ENCODE peak calls at places on chromosomes 16 and 17, in eight cellular contexts. Z is A549, B is HCT116, G is transverse colon, D is breast epithelium, V is uterus, C is thyroid gland, X is stomach. N is an unnamed sample.

GRCh38 chr17:62670202-62670821 is 42.8 kb downstream of the MRC2 start:
- DNase-seq in Z (no peak), V (no peak), B (no peak), X (no peak), D (peak), C (no peak), G (no peak), N (no peak)

GRCh38 chr16:58970775-58971174 is 236.7 kb upstream of the GOT2 start:
- DNase-seq in X (no peak), D (no peak), Z (no peak), C (no peak), V (no peak), G (no peak), B (no peak), N (no peak)

GRCh38 chr16:12255919-12256665 is 279.6 kb downstream of the SNX29 start:
- DNase-seq in D (no peak), G (no peak), C (no peak), Z (no peak), V (no peak), B (no peak), X (no peak), N (no peak)

GRCh38 chr16:57752203-57752580 is 16.6 kb downstream of the KATNB1 start:
- DNase-seq in G (no peak), D (no peak), Z (no peak), X (no peak), V (no peak), B (no peak), C (no peak), N (no peak)

GRCh38 chr17:53032861-53033271 is 789.9 kb upstream of the KIF2B start:
- DNase-seq in V (no peak), X (no peak), D (no peak), G (peak), Z (no peak), B (peak), C (peak), N (no peak)

GRCh38 chr16:49484454-49484853 is 110.8 kb downstream of the C16orf78 start:
- DNase-seq in C (peak), G (peak), D (peak), X (peak), B (no peak), V (peak), Z (peak), N (peak)

GRCh38 chr17:72121164-72122001 is 563 bp downstream of the SOX9 start:
- DNase-seq in C (peak), V (no peak), X (peak), Z (peak), G (peak), D (no peak), B (no peak), N (peak)

GRCh38 chr17:12911241-12911640 is 106.6 kb downstream of the ELAC2 start:
- DNase-seq in Z (no peak), C (no peak), D (no peak), B (no peak), X (no peak), G (no peak), V (no peak), N (no peak)

GRCh38 chr16:71425746-71426068 is 16.1 kb downstream of the TLE7 start:
- DNase-seq in Z (no peak), C (no peak), B (no peak), V (no peak), X (no peak), D (no peak), G (no peak), N (peak)

GRCh38 chr17:79022507-79022991 is 1.4 kb upstream of the C1QTNF1 start:
- DNase-seq in C (no peak), D (no peak), V (peak), Z (no peak), X (peak), B (no peak), G (no peak), N (peak)

GRCh38 chr17:3722716-3723115 is 987 bp upstream of the HASPIN start:
- DNase-seq in D (no peak), C (no peak), V (no peak), B (no peak), Z (no peak), G (no peak), X (no peak), N (no peak)

GRCh38 chr17:38447502-38448095 is 19.3 kb downstream of the ARHGAP23 start:
- DNase-seq in B (no peak), C (no peak), Z (no peak), G (no peak), D (no peak), V (no peak), X (no peak), N (no peak)

GRCh38 chr17:73155410-73156165 is 9.2 kb upstream of the SSTR2 start:
- DNase-seq in D (no peak), Z (no peak), B (no peak), G (no peak), V (no peak), C (peak), X (no peak), N (no peak)

GRCh38 chr17:41695954-41696720 is 7.5 kb downstream of the EIF1 start:
- DNase-seq in Z (peak), G (peak), C (peak), B (peak), X (peak), V (peak), D (no peak), N (no peak)

GRCh38 chr17:40559016-40559853 is 6.0 kb downstream of the CCR7 start:
- DNase-seq in Z (no peak), X (peak), V (peak), C (no peak), G (no peak), D (peak), B (no peak), N (no peak)

GRCh38 chr16:74761665-74762064 is 13.0 kb downstream of the FA2H start:
- DNase-seq in D (no peak), X (no peak), B (no peak), V (no peak), C (no peak), Z (no peak), G (no peak), N (no peak)

GRCh38 chr17:29710891-29711418 is 88.2 kb upstream of the CORO6 start:
- DNase-seq in V (no peak), D (no peak), G (no peak), X (no peak), Z (no peak), B (no peak), C (no peak), N (no peak)

GRCh38 chr16:82587289-82587688 is 39.5 kb upstream of the CDH13 start:
- DNase-seq in G (no peak), Z (no peak), B (no peak), D (no peak), V (no peak), C (no peak), X (no peak), N (no peak)

GRCh38 chr17:78046923-78047322 is 81.6 kb downstream of the TMC6 start:
- DNase-seq in D (no peak), G (no peak), Z (no peak), V (no peak), B (no peak), X (no peak), C (no peak), N (no peak)

GRCh38 chr17:60315650-60316049 is 76.3 kb downstream of the USP32 start:
- DNase-seq in D (no peak), Z (no peak), C (no peak), X (no peak), B (no peak), G (no peak), V (no peak), N (no peak)

GRCh38 chr17:30170415-30170987 is 53.9 kb downstream of the NSRP1 start:
- DNase-seq in V (no peak), G (no peak), Z (no peak), C (no peak), B (no peak), X (no peak), D (no peak), N (no peak)

GRCh38 chr16:12971216-12971615 is 69.8 kb downstream of the SHISA9 start:
- DNase-seq in Z (peak), G (no peak), C (peak), B (no peak), V (no peak), D (no peak), X (peak), N (no peak)

GRCh38 chr16:84909686-84910085 is 89.9 kb downstream of the CRISPLD2 start:
- DNase-seq in V (no peak), C (no peak), Z (no peak), X (no peak), G (no peak), B (no peak), D (no peak), N (no peak)

GRCh38 chr17:15999974-16000827 is 577 bp downstream of the TTC19 start:
- DNase-seq in G (no peak), X (no peak), C (no peak), Z (no peak), B (no peak), V (peak), D (no peak), N (no peak)

GRCh38 chr16:80463303-80463702 is 77.5 kb upstream of the DYNLRB2 start:
- DNase-seq in B (no peak), C (no peak), D (no peak), X (no peak), Z (no peak), G (no peak), V (no peak), N (no peak)

GRCh38 chr16:86252596-86252995 is 257.7 kb upstream of the FOXF1 start:
- DNase-seq in X (no peak), D (no peak), B (peak), V (no peak), Z (no peak), C (no peak), G (peak), N (peak)

GRCh38 chr17:41416478-41416877 is 7.9 kb downstream of the KRT37 start:
- DNase-seq in G (no peak), B (no peak), X (no peak), D (no peak), C (no peak), V (no peak), Z (no peak), N (no peak)

GRCh38 chr16:10619271-10619849 is 39.0 kb upstream of the EMP2 start:
- DNase-seq in Z (no peak), X (peak), G (peak), B (no peak), C (peak), D (peak), V (no peak), N (peak)

GRCh38 chr17:77707546-77707945 is 251.0 kb upstream of the TNRC6C start:
- DNase-seq in G (no peak), V (no peak), D (peak), C (no peak), B (no peak), X (no peak), Z (no peak), N (peak)

GRCh38 chr16:78792952-78793351 is 693.5 kb downstream of the WWOX start:
- DNase-seq in D (no peak), B (no peak), C (no peak), X (no peak), G (no peak), V (no peak), Z (no peak), N (no peak)

GRCh38 chr17:77497578-77497934 is 356.8 kb downstream of the SEC14L1 start:
- DNase-seq in B (no peak), X (no peak), C (no peak), V (peak), D (no peak), G (peak), Z (no peak), N (no peak)

GRCh38 chr17:28940142-28940541 is 11.2 kb downstream of the PHF12 start:
- DNase-seq in B (no peak), X (no peak), G (no peak), Z (no peak), V (no peak), D (no peak), C (no peak), N (no peak)

GRCh38 chr17:57142925-57143324 is 57.9 kb downstream of the AKAP1 start:
- DNase-seq in V (no peak), G (no peak), Z (no peak), B (no peak), D (no peak), X (no peak), C (no peak), N (no peak)

DNA sequence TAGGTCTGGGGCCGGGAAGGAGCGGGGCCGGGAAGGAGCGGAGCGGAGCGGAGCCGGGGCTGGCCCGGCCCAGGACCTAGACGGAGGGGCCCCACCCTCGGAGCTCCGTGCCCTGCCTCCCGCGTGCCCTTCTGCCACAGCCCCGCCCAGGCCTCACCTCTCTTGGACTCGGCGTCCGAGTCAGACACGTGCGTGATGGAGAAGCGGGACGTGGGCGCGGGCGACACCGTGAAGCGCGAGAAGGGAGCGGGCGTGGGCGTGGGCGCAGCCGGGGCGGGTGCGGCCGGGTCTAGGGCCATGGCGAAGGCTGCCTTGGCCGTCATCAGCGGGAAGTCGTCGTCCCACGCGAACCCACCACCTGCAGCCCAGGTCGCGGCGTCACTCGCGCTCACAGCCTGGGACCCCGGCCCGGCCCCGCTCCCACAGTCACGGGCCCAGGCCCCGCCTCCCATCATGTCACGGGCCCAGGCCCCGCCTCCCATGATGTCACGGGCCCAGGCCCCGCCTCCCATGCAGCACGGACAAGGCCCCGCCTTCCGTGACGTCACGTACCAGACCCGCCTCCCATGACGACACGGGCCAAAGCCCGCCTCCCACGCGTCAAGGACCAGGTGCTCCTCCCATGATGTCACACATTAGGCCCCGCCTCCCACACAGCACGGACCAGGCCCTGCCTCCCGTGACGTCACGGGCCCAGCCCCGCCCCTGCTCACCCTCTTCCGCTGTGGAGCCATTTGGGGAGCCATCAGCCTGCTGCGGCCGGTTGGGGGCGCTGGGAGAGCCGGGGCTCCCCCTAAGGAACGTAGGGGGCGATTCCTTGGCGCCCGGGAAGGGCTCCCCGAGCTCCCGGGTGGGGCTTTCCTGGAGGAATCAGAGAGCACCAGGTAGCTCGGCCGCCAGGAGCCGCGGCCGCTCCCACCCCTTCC is 45.8 kb upstream of the PVALEF start:
- DNase-seq in G (peak), D (peak), B (peak), X (peak), V (peak), C (peak), Z (peak), N (peak)
- TF ChIP-seq CTCF in G (no peak), D (no peak), B (no peak), X (no peak), V (no peak), C (no peak), Z (peak), N (no peak)

GRCh38 chr17:8747731-8748130 is 3.1 kb upstream of the CCDC42 start:
- DNase-seq in X (no peak), D (no peak), G (no peak), Z (no peak), V (no peak), C (no peak), B (no peak), N (no peak)

GRCh38 chr17:8742828-8743227 is 1.8 kb downstream of the CCDC42 start:
- DNase-seq in Z (no peak), G (no peak), X (no peak), B (no peak), D (no peak), C (no peak), V (no peak), N (no peak)

GRCh38 chr17:8744086-8744781 is 402 bp downstream of the CCDC42 start:
- DNase-seq in C (no peak), Z (no peak), B (no peak), X (no peak), D (no peak), V (no peak), G (no peak), N (no peak)

GRCh38 chr17:8745586-8746500 is 1.2 kb upstream of the CCDC42 start:
- DNase-seq in X (peak), D (peak), Z (peak), B (peak), C (peak), G (peak), V (peak), N (peak)

GRCh38 chr17:8746501-8747236 is 2.0 kb upstream of the CCDC42 start:
- DNase-seq in X (no peak), C (no peak), D (no peak), V (no peak), G (no peak), Z (peak), B (peak), N (no peak)
- TF ChIP-seq POLR2A in X (no peak), C (no peak), D (no peak), V (no peak), G (no peak), Z (no peak), B (no peak), N (no peak)

GRCh38 chr17:7285679-7286078 is 4.2 kb downstream of the SLC2A4 start:
- DNase-seq in G (no peak), B (no peak), V (no peak), X (no peak), D (no peak), Z (no peak), C (no peak), N (no peak)

GRCh38 chr17:7282752-7283321 is 1.3 kb downstream of the SLC2A4 start:
- DNase-seq in X (no peak), Z (no peak), V (no peak), B (no peak), D (no peak), G (no peak), C (no peak), N (no peak)

GRCh38 chr17:7284911-7285310 is 3.4 kb downstream of the SLC2A4 start:
- DNase-seq in D (no peak), G (no peak), C (no peak), V (no peak), Z (no peak), B (no peak), X (no peak), N (no peak)

GRCh38 chr17:7281953-7282751 is 634 bp downstream of the SLC2A4 start:
- DNase-seq in V (peak), Z (no peak), G (no peak), C (peak), D (no peak), B (no peak), X (no peak), N (peak)

GRCh38 chr17:7283471-7284216 is 2.1 kb downstream of the SLC2A4 start:
- DNase-seq in D (no peak), X (no peak), G (no peak), V (no peak), B (no peak), C (no peak), Z (no peak), N (no peak)
- H3K4me3 ChIP-seq in D (no peak), X (peak), G (no peak), V (no peak), B (no peak), C (no peak), Z (no peak), N (no peak)

GRCh38 chr16:67842509-67843342 is 606 bp downstream of the THAP11 start:
- DNase-seq in B (no peak), Z (no peak), G (peak), D (peak), V (no peak), X (peak), C (peak), N (no peak)

GRCh38 chr16:67846063-67846319 is 742 bp upstream of the NUTF2 start:
- DNase-seq in X (no peak), B (no peak), G (no peak), D (no peak), Z (no peak), C (no peak), V (no peak), N (no peak)

GRCh38 chr16:67843343-67843765 is 1.2 kb downstream of the THAP11 start:
- DNase-seq in V (no peak), G (no peak), D (no peak), X (no peak), C (no peak), Z (no peak), B (no peak), N (no peak)

GRCh38 chr16:67845291-67846062 is 1.3 kb upstream of the NUTF2 start:
- DNase-seq in Z (no peak), X (no peak), C (no peak), V (no peak), D (no peak), B (no peak), G (no peak), N (no peak)

GRCh38 chr16:67844441-67844840 is 2.3 kb upstream of the NUTF2 start:
- DNase-seq in G (no peak), V (no peak), B (no peak), X (no peak), Z (no peak), D (no peak), C (no peak), N (no peak)
- TF ChIP-seq CTCF in G (no peak), V (no peak), B (no peak), X (no peak), Z (no peak), D (no peak), C (no peak), N (no peak)

DNA sequence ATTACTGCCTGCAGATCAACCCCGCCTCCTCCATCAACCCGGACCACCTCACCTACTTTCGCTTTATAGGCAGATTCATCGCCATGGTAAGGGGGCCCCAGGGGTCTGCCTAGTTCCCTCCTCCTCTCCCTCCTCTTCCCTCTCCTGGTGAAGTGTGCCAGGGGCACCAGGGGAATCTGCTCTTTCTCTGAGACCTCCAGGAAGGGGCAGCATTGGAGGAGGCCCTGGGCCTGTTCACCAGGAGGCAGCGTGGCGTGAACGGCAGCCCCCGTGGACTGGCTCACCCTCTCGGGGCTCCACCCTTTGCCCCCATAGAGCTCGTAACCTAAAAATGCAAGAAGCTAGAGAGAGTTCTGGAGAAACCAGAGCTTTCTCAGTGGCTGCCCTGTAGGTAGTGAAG is 17.1 kb upstream of the CLEC18A start:
- DNase-seq in C (no peak), V (no peak), D (no peak), B (no peak), Z (no peak), X (no peak), G (no peak), N (no peak)
- TF ChIP-seq POLR2A in C (no peak), V (no peak), D (no peak), B (no peak), Z (no peak), X (no peak), G (no peak), N (no peak)

GRCh38 chr16:89219365-89219764 is 1.9 kb downstream of the ZNF778 start:
- DNase-seq in V (no peak), X (no peak), C (no peak), G (no peak), D (no peak), B (no peak), Z (no peak), N (no peak)

GRCh38 chr16:89217388-89218191 is at the start of gene ZNF778:
- DNase-seq in X (peak), D (peak), C (peak), Z (peak), B (peak), G (peak), V (peak), N (peak)

GRCh38 chr16:89221604-89222003 is 4.1 kb downstream of the ZNF778 start:
- DNase-seq in X (no peak), D (no peak), B (no peak), Z (no peak), C (no peak), V (no peak), G (no peak), N (no peak)

GRCh38 chr16:89216315-89217137 is 977 bp upstream of the ZNF778 start:
- DNase-seq in G (peak), Z (peak), D (peak), C (peak), V (peak), B (peak), X (peak), N (peak)

GRCh38 chr16:89217138-89217387 is 440 bp upstream of the ZNF778 start:
- DNase-seq in B (no peak), Z (no peak), V (no peak), G (no peak), D (no peak), C (no peak), X (no peak), N (no peak)
- H3K4me3 ChIP-seq in B (peak), Z (peak), V (peak), G (peak), D (peak), C (peak), X (peak), N (peak)

N was measured in lower leg skin.